ENCODE peak calls at places on chromosomes 13 and 19, in eight cellular contexts. D is CD8-positive, alpha-beta T cell; R is heart left ventricle; C is dermis microvascular lymphatic vessel endothelial cell; W is AG04450; X is AG08395; L is brain microvascular endothelial cell; Q is stimulated activated CD8-positive, alpha-beta memory T cell treated with anti-CD3 and anti-CD28 coated beads, Interleukin-2, amount 100 ng/mL, for 1 hour. O is an unnamed sample.

GRCh38 chr19:54600228-54600627 is 6.8 kb downstream of the LILRA1 start:
- DNase-seq in D (no peak), R (no peak), C (no peak), W (no peak), X (no peak), L (no peak), Q (no peak), O (no peak)

GRCh38 chr19:13022111-13022858 is 27.0 kb downstream of the NFIX start:
- DNase-seq in D (no peak), R (no peak), C (no peak), W (peak), X (peak), L (peak), Q (no peak), O (no peak)

GRCh38 chr13:30963794-30964193 is 31.3 kb downstream of the TEX26 start:
- DNase-seq in D (no peak), R (no peak), C (no peak), W (no peak), X (peak), L (peak), Q (no peak), O (no peak)

GRCh38 chr19:3968556-3969434 is 2.1 kb downstream of the DAPK3 start:
- DNase-seq in D (no peak), R (peak), C (peak), W (peak), X (peak), L (peak), Q (no peak), O (peak)

GRCh38 chr13:97267418-97268059 is 45.4 kb downstream of the MBNL2 start:
- DNase-seq in D (no peak), R (no peak), C (no peak), W (no peak), X (no peak), L (no peak), Q (no peak), O (no peak)

GRCh38 chr19:41595258-41595889 is 19.4 kb downstream of the CEACAM21 start:
- DNase-seq in D (peak), R (peak), C (peak), W (peak), X (peak), L (peak), Q (peak), O (peak)

GRCh38 chr13:105442941-105443340 is 1092.5 kb downstream of the EFNB2 start:
- DNase-seq in D (no peak), R (peak), C (peak), W (peak), X (peak), L (peak), Q (no peak), O (peak)

GRCh38 chr13:45674908-45675307 is 27.2 kb upstream of the CBY2 start:
- DNase-seq in D (no peak), R (no peak), C (no peak), W (no peak), X (peak), L (peak), Q (no peak), O (no peak)

GRCh38 chr19:8194528-8195275 is 14.5 kb upstream of the CERS4 start:
- DNase-seq in D (peak), R (no peak), C (no peak), W (no peak), X (no peak), L (no peak), Q (no peak), O (no peak)

GRCh38 chr19:11420894-11421606 is 1.9 kb upstream of the RGL3 start:
- DNase-seq in D (no peak), R (peak), C (no peak), W (no peak), X (no peak), L (no peak), Q (no peak), O (no peak)

GRCh38 chr19:40411125-40411842 is 1.9 kb downstream of the PRX start:
- DNase-seq in D (no peak), R (peak), C (no peak), W (no peak), X (no peak), L (no peak), Q (no peak), O (no peak)

GRCh38 chr19:7441468-7442146 is 47.2 kb downstream of the PEX11G start:
- DNase-seq in D (no peak), R (no peak), C (no peak), W (no peak), X (no peak), L (no peak), Q (no peak), O (no peak)

GRCh38 chr19:16778796-16779411 is 50.3 kb upstream of the SIN3B start:
- DNase-seq in D (peak), R (peak), C (peak), W (peak), X (peak), L (peak), Q (peak), O (peak)

GRCh38 chr13:44306401-44307192 is 67.0 kb upstream of the SERP2 start:
- DNase-seq in D (no peak), R (peak), C (peak), W (peak), X (peak), L (peak), Q (no peak), O (peak)

GRCh38 chr13:76503756-76504155 is 382.4 kb downstream of the KCTD12 start:
- DNase-seq in D (no peak), R (no peak), C (no peak), W (no peak), X (no peak), L (no peak), Q (no peak), O (no peak)

GRCh38 chr19:54172764-54173699 is at the start of gene TMC4:
- DNase-seq in D (no peak), R (peak), C (no peak), W (no peak), X (no peak), L (no peak), Q (no peak), O (no peak)

GRCh38 chr13:32264407-32264806 is 50.8 kb downstream of the ZAR1L start:
- DNase-seq in D (no peak), R (peak), C (peak), W (no peak), X (no peak), L (peak), Q (no peak), O (peak)

GRCh38 chr19:29277107-29277506 is 64.2 kb upstream of the UQCRFS1 start:
- DNase-seq in D (peak), R (no peak), C (no peak), W (no peak), X (peak), L (no peak), Q (peak), O (no peak)

GRCh38 chr19:3107658-3108057 is 13.5 kb downstream of the GNA11 start:
- DNase-seq in D (no peak), R (no peak), C (no peak), W (no peak), X (no peak), L (no peak), Q (no peak), O (no peak)

GRCh38 chr13:40102854-40103253 is 447.4 kb downstream of the COG6 start:
- DNase-seq in D (peak), R (no peak), C (no peak), W (peak), X (no peak), L (peak), Q (peak), O (no peak)

GRCh38 chr13:27336005-27336673 is 65.5 kb downstream of the RASL11A start:
- DNase-seq in D (no peak), R (no peak), C (no peak), W (no peak), X (no peak), L (peak), Q (no peak), O (no peak)

GRCh38 chr19:42290523-42291436 is 11.2 kb upstream of the PRR19 start:
- DNase-seq in D (peak), R (no peak), C (peak), W (no peak), X (no peak), L (no peak), Q (peak), O (no peak)

GRCh38 chr13:59094149-59094548 is 1069.6 kb downstream of the DIAPH3 start:
- DNase-seq in D (no peak), R (no peak), C (peak), W (no peak), X (no peak), L (no peak), Q (no peak), O (no peak)

GRCh38 chr19:14185158-14185557 is 20.8 kb downstream of the ADGRL1 start:
- DNase-seq in D (no peak), R (no peak), C (no peak), W (no peak), X (no peak), L (no peak), Q (no peak), O (no peak)

GRCh38 chr13:33125821-33126570 is 109.8 kb downstream of the KL start:
- DNase-seq in D (no peak), R (peak), C (peak), W (peak), X (peak), L (peak), Q (no peak), O (peak)

GRCh38 chr19:13843104-13843921 is 33.6 kb upstream of the NANOS3 start:
- DNase-seq in D (no peak), R (peak), C (peak), W (no peak), X (no peak), L (no peak), Q (no peak), O (no peak)

GRCh38 chr19:48510421-48511268 is 990 bp downstream of the LMTK3 start:
- DNase-seq in D (peak), R (peak), C (peak), W (no peak), X (peak), L (peak), Q (peak), O (no peak)

GRCh38 chr13:46324976-46325375 is 62.1 kb downstream of the RUBCNL start:
- DNase-seq in D (no peak), R (no peak), C (no peak), W (no peak), X (peak), L (no peak), Q (no peak), O (no peak)

GRCh38 chr13:26423634-26424033 is 133.8 kb upstream of the WASF3 start:
- DNase-seq in D (no peak), R (peak), C (no peak), W (no peak), X (no peak), L (no peak), Q (no peak), O (no peak)

GRCh38 chr19:28299649-28300048 is 913.3 kb downstream of the UQCRFS1 start:
- DNase-seq in D (no peak), R (no peak), C (no peak), W (no peak), X (no peak), L (no peak), Q (no peak), O (no peak)

GRCh38 chr19:39385629-39386411 is 5.1 kb downstream of the PAF1 start:
- DNase-seq in D (no peak), R (no peak), C (no peak), W (no peak), X (no peak), L (no peak), Q (no peak), O (no peak)

GRCh38 chr19:34176581-34176980 is 4.3 kb downstream of the LSM14A start:
- DNase-seq in D (no peak), R (no peak), C (no peak), W (no peak), X (no peak), L (no peak), Q (no peak), O (no peak)

GRCh38 chr19:4113398-4114088 is 10.4 kb downstream of the MAP2K2 start:
- DNase-seq in D (no peak), R (no peak), C (no peak), W (no peak), X (no peak), L (no peak), Q (no peak), O (no peak)

GRCh38 chr13:50989476-50989875 is 79.9 kb downstream of the RNASEH2B start:
- DNase-seq in D (no peak), R (no peak), C (peak), W (no peak), X (peak), L (no peak), Q (no peak), O (no peak)

GRCh38 chr19:10332158-10332964 is 968 bp downstream of the RAVER1 start:
- DNase-seq in D (no peak), R (no peak), C (no peak), W (no peak), X (no peak), L (no peak), Q (no peak), O (no peak)

GRCh38 chr19:48556163-48556562 is 4.2 kb downstream of the SULT2B1 start:
- DNase-seq in D (no peak), R (no peak), C (peak), W (no peak), X (peak), L (peak), Q (no peak), O (no peak)

GRCh38 chr13:73096173-73097117 is 37.6 kb downstream of the KLF5 start:
- DNase-seq in D (no peak), R (no peak), C (no peak), W (no peak), X (no peak), L (peak), Q (no peak), O (no peak)

GRCh38 chr19:7845390-7846179 is 15.6 kb downstream of the EVI5L start:
- DNase-seq in D (no peak), R (no peak), C (no peak), W (no peak), X (no peak), L (no peak), Q (no peak), O (no peak)

GRCh38 chr19:46404039-46404883 is 9.1 kb downstream of the CCDC8 start:
- DNase-seq in D (no peak), R (peak), C (no peak), W (no peak), X (peak), L (no peak), Q (no peak), O (no peak)

GRCh38 chr13:113299951-113300350 is 2.9 kb downstream of the LAMP1 start:
- DNase-seq in D (no peak), R (no peak), C (no peak), W (no peak), X (no peak), L (no peak), Q (no peak), O (no peak)